ENCODE peak calls at places on chromosomes 2 and 18, in nine cellular contexts. O is neural progenitor cell; V is lower lobe of right lung; L is tibial artery; W is left lung; P is brain microvascular endothelial cell; C is CD8-positive, alpha-beta memory T cell; I is CD4-positive, alpha-beta memory T cell; Z is adrenal gland. H is an unnamed sample.

GRCh38 chr2:62145478-62146100 is 50.3 kb upstream of the B3GNT2 start:
- DNase-seq in W (no peak), P (no peak), I (no peak), L (no peak), V (no peak), O (no peak), C (no peak), Z (no peak), H (no peak)

GRCh38 chr2:241859436-241860183 is 916 bp upstream of the PDCD1 start:
- DNase-seq in W (peak), V (peak), I (peak), O (no peak), C (no peak), P (no peak), Z (peak), L (peak), H (peak)

GRCh38 chr2:77567723-77568122 is 45.5 kb upstream of the LRRTM4 start:
- DNase-seq in Z (no peak), O (no peak), L (no peak), W (no peak), I (no peak), P (no peak), V (no peak), C (no peak), H (no peak)

GRCh38 chr2:100411841-100412292 is 5.6 kb downstream of the CHST10 start:
- DNase-seq in O (no peak), I (no peak), L (no peak), V (no peak), P (no peak), Z (no peak), W (no peak), C (no peak), H (no peak)

GRCh38 chr2:11681722-11682589 is 12.0 kb upstream of the NTSR2 start:
- DNase-seq in Z (peak), P (no peak), W (no peak), V (no peak), O (peak), L (no peak), C (peak), I (peak), H (peak)

GRCh38 chr2:165082479-165082878 is 121.4 kb downstream of the SCN3A start:
- DNase-seq in Z (no peak), W (no peak), I (no peak), O (no peak), C (no peak), P (no peak), L (no peak), V (no peak), H (no peak)

GRCh38 chr2:224569654-224570053 is 15.5 kb downstream of the CUL3 start:
- DNase-seq in L (no peak), P (no peak), I (no peak), Z (no peak), W (no peak), O (no peak), V (no peak), C (no peak), H (no peak)

GRCh38 chr2:10059016-10059351 is 15.6 kb downstream of the KLF11 start:
- DNase-seq in C (no peak), W (no peak), V (peak), Z (no peak), L (no peak), P (no peak), O (no peak), I (no peak), H (peak)

GRCh38 chr2:150286730-150287362 is 200.6 kb downstream of the RND3 start:
- DNase-seq in C (no peak), I (no peak), V (no peak), Z (no peak), W (no peak), P (no peak), L (no peak), O (no peak), H (no peak)

GRCh38 chr18:58041633-58042032 is 2.4 kb upstream of the NEDD4L start:
- DNase-seq in W (no peak), V (no peak), Z (no peak), P (no peak), O (no peak), I (no peak), C (no peak), L (no peak), H (no peak)

GRCh38 chr2:1498176-1498575 is 84.9 kb downstream of the TPO start:
- DNase-seq in L (no peak), I (no peak), O (no peak), P (no peak), C (no peak), W (peak), Z (no peak), V (peak), H (no peak)

GRCh38 chr18:79970419-79971133 is 6.1 kb downstream of the HSBP1L1 start:
- DNase-seq in Z (no peak), L (no peak), O (no peak), C (no peak), W (no peak), P (no peak), I (no peak), V (no peak), H (no peak)

GRCh38 chr18:48279312-48279711 is 129.9 kb downstream of the ZBTB7C start:
- DNase-seq in P (no peak), C (no peak), I (no peak), O (no peak), L (no peak), W (no peak), V (no peak), Z (no peak), H (no peak)

GRCh38 chr18:46756559-46757201 is at the start of gene ST8SIA5:
- DNase-seq in O (peak), P (no peak), L (no peak), Z (peak), V (no peak), C (no peak), W (peak), I (no peak), H (no peak)

GRCh38 chr2:206838690-206839089 is 73.3 kb downstream of the FASTKD2 start:
- DNase-seq in P (no peak), V (no peak), L (no peak), Z (no peak), W (no peak), C (no peak), O (no peak), I (no peak), H (no peak)

GRCh38 chr2:37549598-37549997 is 121.8 kb downstream of the CDC42EP3 start:
- DNase-seq in I (no peak), L (no peak), Z (no peak), C (no peak), V (no peak), W (no peak), O (no peak), P (no peak), H (no peak)

GRCh38 chr18:62881509-62882016 is 166.2 kb downstream of the PHLPP1 start:
- DNase-seq in V (no peak), L (peak), P (peak), Z (no peak), W (no peak), I (no peak), C (no peak), O (no peak), H (no peak)

GRCh38 chr18:35424356-35424755 is 47.2 kb upstream of the ZNF396 start:
- DNase-seq in L (no peak), O (no peak), Z (no peak), I (no peak), V (no peak), P (no peak), C (no peak), W (no peak), H (no peak)

GRCh38 chr2:160910681-160911080 is 249.5 kb upstream of the TANK start:
- DNase-seq in O (no peak), Z (no peak), C (no peak), I (no peak), P (peak), L (no peak), W (no peak), V (no peak), H (no peak)

GRCh38 chr2:233117811-233118480 is 57.8 kb downstream of the INPP5D start:
- DNase-seq in V (no peak), I (no peak), C (no peak), O (no peak), L (no peak), Z (no peak), P (no peak), W (no peak), H (no peak)

GRCh38 chr18:80170395-80171094 is 61.5 kb downstream of the ADNP2 start:
- DNase-seq in C (no peak), Z (no peak), I (no peak), L (no peak), O (no peak), W (no peak), P (no peak), V (peak), H (no peak)

GRCh38 chr18:70489556-70489955 is 200.7 kb downstream of the SOCS6 start:
- DNase-seq in I (no peak), W (no peak), C (no peak), L (no peak), Z (no peak), O (no peak), P (no peak), V (no peak), H (no peak)

GRCh38 chr2:227460079-227460485 is 11.9 kb upstream of the AGFG1 start:
- DNase-seq in P (peak), W (no peak), V (no peak), O (no peak), I (peak), L (no peak), C (peak), Z (peak), H (no peak)

GRCh38 chr2:175742367-175742766 is 259.7 kb downstream of the LNPK start:
- DNase-seq in I (no peak), O (no peak), L (no peak), W (no peak), P (peak), V (no peak), C (no peak), Z (no peak), H (no peak)

GRCh38 chr2:217954051-217954450 is 48.7 kb downstream of the TNS1 start:
- DNase-seq in I (no peak), Z (peak), P (no peak), C (no peak), V (peak), O (no peak), W (no peak), L (peak), H (peak)

GRCh38 chr2:62808554-62808953 is 103.0 kb downstream of the EHBP1 start:
- DNase-seq in C (no peak), L (no peak), I (no peak), O (no peak), P (no peak), V (no peak), W (no peak), Z (no peak), H (no peak)

GRCh38 chr18:43303376-43303775 is 26.1 kb upstream of the SYT4 start:
- DNase-seq in C (no peak), V (no peak), L (no peak), P (no peak), O (no peak), Z (no peak), W (no peak), I (no peak), H (no peak)

GRCh38 chr2:197285361-197285760 is 25.2 kb downstream of the ANKRD44 start:
- DNase-seq in W (no peak), P (no peak), C (no peak), Z (no peak), O (no peak), V (no peak), L (no peak), I (no peak), H (no peak)

GRCh38 chr2:103161456-103162289 is 399.8 kb downstream of the TMEM182 start:
- DNase-seq in V (no peak), L (peak), P (peak), Z (peak), O (peak), C (no peak), W (no peak), I (no peak), H (no peak)

GRCh38 chr2:111975053-111975552 is 76.7 kb downstream of the MERTK start:
- DNase-seq in V (no peak), I (no peak), W (no peak), Z (peak), C (no peak), P (peak), L (peak), O (no peak), H (no peak)

GRCh38 chr2:112153501-112153900 is 15.3 kb downstream of the FBLN7 start:
- DNase-seq in L (no peak), C (no peak), I (no peak), W (no peak), Z (no peak), V (no peak), O (no peak), P (no peak), H (no peak)

GRCh38 chr2:190490502-190490901 is 44.0 kb downstream of the NEMP2 start:
- DNase-seq in V (no peak), L (no peak), C (no peak), Z (no peak), I (no peak), W (no peak), P (no peak), O (no peak), H (no peak)

GRCh38 chr2:23601301-23601965 is 216.5 kb downstream of the KLHL29 start:
- DNase-seq in W (no peak), Z (no peak), I (no peak), L (no peak), V (peak), C (no peak), P (no peak), O (no peak), H (no peak)

GRCh38 chr2:23599691-23600090 is 214.7 kb downstream of the KLHL29 start:
- DNase-seq in L (no peak), Z (no peak), I (no peak), P (no peak), W (no peak), C (no peak), O (no peak), V (peak), H (no peak)

GRCh38 chr2:23602113-23602512 is 217.1 kb downstream of the KLHL29 start:
- DNase-seq in L (peak), C (no peak), I (no peak), O (no peak), V (no peak), W (no peak), P (peak), Z (peak), H (no peak)

GRCh38 chr2:23599006-23599405 is 214.0 kb downstream of the KLHL29 start:
- DNase-seq in I (no peak), W (no peak), V (peak), O (no peak), P (no peak), C (no peak), Z (peak), L (no peak), H (no peak)

GRCh38 chr2:23600336-23600735 is 215.4 kb downstream of the KLHL29 start:
- DNase-seq in C (no peak), W (no peak), Z (no peak), O (no peak), P (no peak), I (no peak), L (no peak), V (peak), H (no peak)
- H3K27ac ChIP-seq in C (no peak), W (no peak), Z (no peak), O (no peak), P (no peak), I (no peak), L (no peak), V (no peak), H (no peak)

GRCh38 chr2:106159867-106160785 is 34.0 kb downstream of the UXS1 start:
- DNase-seq in V (no peak), L (no peak), C (peak), Z (no peak), O (no peak), P (no peak), I (peak), W (no peak), H (no peak)

GRCh38 chr2:106161938-106162814 is 31.9 kb downstream of the UXS1 start:
- DNase-seq in C (no peak), V (peak), W (no peak), O (no peak), P (no peak), L (no peak), Z (peak), I (no peak), H (no peak)

GRCh38 chr2:106158131-106158530 is 36.0 kb downstream of the UXS1 start:
- DNase-seq in P (no peak), L (no peak), I (no peak), Z (no peak), C (no peak), O (no peak), W (no peak), V (no peak), H (no peak)

GRCh38 chr2:106158871-106159270 is 35.2 kb downstream of the UXS1 start:
- DNase-seq in Z (no peak), C (peak), I (peak), V (no peak), L (no peak), W (no peak), O (no peak), P (no peak), H (no peak)

GRCh38 chr2:106160786-106161261 is 33.3 kb downstream of the UXS1 start:
- DNase-seq in W (no peak), C (peak), Z (peak), I (peak), O (no peak), P (no peak), L (no peak), V (no peak), H (no peak)
- H3K27ac ChIP-seq in W (peak), C (peak), Z (no peak), I (peak), O (no peak), P (no peak), L (no peak), V (peak), H (no peak)

GRCh38 chr2:81996332-81996731 is 1691.8 kb upstream of the LRRTM1 start:
- DNase-seq in I (no peak), P (no peak), V (no peak), L (no peak), O (no peak), W (no peak), C (no peak), Z (no peak), H (no peak)

GRCh38 chr2:82007051-82007664 is 1702.6 kb upstream of the LRRTM1 start:
- DNase-seq in I (no peak), W (no peak), V (no peak), L (no peak), O (no peak), Z (no peak), C (no peak), P (no peak), H (no peak)

DNA sequence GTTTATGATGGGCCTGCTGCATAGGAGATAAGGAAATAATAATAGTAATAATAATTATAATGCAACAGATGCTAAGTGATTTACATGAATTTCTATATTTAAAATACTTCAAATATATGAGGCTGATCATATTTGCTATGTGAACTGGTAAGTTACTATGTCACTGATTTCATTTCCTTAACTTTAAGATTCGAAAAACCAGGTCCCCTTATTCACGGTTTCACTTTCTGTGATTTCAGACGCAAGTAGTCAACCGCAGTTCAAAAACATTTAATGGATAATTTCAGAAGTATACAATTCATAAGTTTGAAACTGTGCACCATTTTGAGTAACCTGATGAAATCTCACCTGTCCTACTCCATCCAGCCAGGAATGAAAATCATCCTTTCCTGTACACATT is 1697.1 kb upstream of the LRRTM1 start:
- DNase-seq in C (no peak), W (no peak), P (no peak), Z (no peak), O (no peak), I (no peak), L (no peak), V (no peak), H (no peak)
- H3K27ac ChIP-seq in C (no peak), W (no peak), P (no peak), Z (no peak), O (no peak), I (no peak), L (no peak), V (no peak), H (no peak)

DNA sequence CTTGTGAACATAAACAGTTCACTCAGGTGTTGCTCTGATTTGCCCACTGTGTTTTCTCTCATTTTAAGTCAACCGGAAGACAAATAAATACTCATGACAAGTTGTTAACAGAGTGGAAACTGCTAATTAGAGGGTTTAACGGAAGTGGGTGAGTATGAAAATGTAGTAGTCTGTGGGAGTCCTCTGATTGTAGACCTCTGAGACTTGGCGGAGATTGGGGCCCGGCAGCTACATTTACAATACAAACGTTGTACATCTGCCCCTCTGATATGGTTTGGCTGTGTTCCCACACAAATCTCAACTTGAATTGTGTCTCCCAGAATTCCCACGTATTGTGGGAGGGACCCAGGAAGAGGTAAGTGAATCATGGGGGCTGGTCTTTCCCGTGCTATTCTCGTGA is 107.3 kb upstream of the FAM98A start:
- DNase-seq in Z (no peak), O (no peak), I (no peak), W (no peak), C (no peak), V (no peak), P (no peak), L (no peak), H (no peak)
- H3K27ac ChIP-seq in Z (no peak), O (no peak), I (no peak), W (no peak), C (no peak), V (no peak), P (no peak), L (no peak), H (no peak)

GRCh38 chr2:46813046-46813445 is 102.6 kb downstream of the MCFD2 start:
- DNase-seq in V (no peak), O (no peak), C (no peak), W (no peak), P (no peak), L (peak), I (no peak), Z (peak), H (peak)

GRCh38 chr2:46813680-46814079 is 101.9 kb downstream of the MCFD2 start:
- DNase-seq in W (no peak), V (no peak), O (no peak), P (no peak), I (no peak), C (no peak), Z (no peak), L (no peak), H (no peak)

GRCh38 chr2:46815121-46815802 is 100.3 kb downstream of the MCFD2 start:
- DNase-seq in O (no peak), L (no peak), C (no peak), W (no peak), V (no peak), Z (no peak), P (no peak), I (no peak), H (no peak)

GRCh38 chr2:46814562-46814961 is 101.0 kb downstream of the MCFD2 start:
- DNase-seq in V (no peak), O (no peak), L (no peak), C (no peak), W (no peak), P (no peak), Z (no peak), I (no peak), H (no peak)

GRCh38 chr2:46814160-46814559 is 101.4 kb downstream of the MCFD2 start:
- DNase-seq in O (no peak), I (no peak), V (no peak), W (no peak), L (peak), C (no peak), Z (peak), P (peak), H (peak)
- H3K27ac ChIP-seq in O (no peak), I (no peak), V (peak), W (peak), L (peak), C (peak), Z (no peak), P (peak), H (peak)

GRCh38 chr2:238498188-238498587 is 71.5 kb downstream of the ASB1 start:
- DNase-seq in Z (no peak), C (no peak), O (no peak), L (no peak), W (no peak), V (no peak), P (no peak), I (no peak), H (no peak)
- H3K27ac ChIP-seq in Z (no peak), C (no peak), O (no peak), L (no peak), W (no peak), V (no peak), P (no peak), I (no peak), H (no peak)

GRCh38 chr2:222732774-222733173 is 61.3 kb downstream of the MOGAT1 start:
- DNase-seq in V (no peak), P (no peak), C (no peak), W (no peak), I (no peak), O (no peak), L (no peak), Z (no peak), H (no peak)

GRCh38 chr2:222733470-222733845 is 62.0 kb downstream of the MOGAT1 start:
- DNase-seq in W (no peak), L (no peak), Z (no peak), V (no peak), C (no peak), O (no peak), I (no peak), P (no peak), H (no peak)

GRCh38 chr2:222728621-222729020 is 57.2 kb downstream of the MOGAT1 start:
- DNase-seq in I (no peak), Z (no peak), V (no peak), C (no peak), L (no peak), P (no peak), O (no peak), W (no peak), H (no peak)

GRCh38 chr2:222730346-222731065 is 59.0 kb downstream of the MOGAT1 start:
- DNase-seq in V (no peak), L (no peak), W (no peak), P (no peak), I (no peak), O (no peak), Z (no peak), C (no peak), H (no peak)

GRCh38 chr2:222731183-222731582 is 59.7 kb downstream of the MOGAT1 start:
- DNase-seq in I (no peak), V (no peak), L (no peak), W (no peak), P (no peak), Z (no peak), C (no peak), O (no peak), H (no peak)
- H3K27ac ChIP-seq in I (no peak), V (peak), L (peak), W (no peak), P (no peak), Z (no peak), C (no peak), O (no peak), H (no peak)